ENCODE peak calls at places on chromosomes 12 and 14, in nine cellular contexts. M, L, A, B, G, K, N, R and W are unnamed samples.

GRCh38 chr12:120224304-120225199 is 23.6 kb upstream of the RPLP0 start:
- DNase-seq in B (no peak), R (peak; percentile 56), L (no peak), M (no peak), G (peak; percentile 53), K (no peak), N (no peak), A (no peak), W (no peak)

GRCh38 chr12:3990356-3990975 is 117.3 kb upstream of the PARP11 start:
- DNase-seq in L (no peak), A (no peak), B (no peak), N (no peak), K (no peak), R (no peak), M (no peak), G (no peak), W (peak; percentile 55)

GRCh38 chr12:22299294-22299912 is 35.1 kb downstream of the ST8SIA1 start:
- DNase-seq in G (no peak), M (no peak), A (no peak), K (no peak), B (no peak), R (no peak), N (no peak), L (peak; percentile 39), W (peak; percentile 33)

GRCh38 chr14:64412237-64412636 is 24.1 kb downstream of the MTHFD1 start:
- DNase-seq in R (no peak), A (no peak), G (no peak), M (no peak), N (no peak), K (no peak), L (no peak), B (no peak), W (no peak)

GRCh38 chr12:46963977-46964376 is 115.4 kb upstream of the PCED1B start:
- DNase-seq in A (no peak), L (no peak), B (no peak), N (peak; percentile 65), K (no peak), R (peak; percentile 29), G (peak; percentile 79), M (no peak), W (no peak)

GRCh38 chr12:1605129-1606020 is 11.0 kb upstream of the FBXL14 start:
- DNase-seq in K (no peak), B (no peak), M (no peak), N (peak; percentile 88), L (peak; percentile 82), A (peak; percentile 63), G (peak; percentile 84), R (peak; percentile 85), W (peak; percentile 84)

GRCh38 chr12:52235822-52236291 is 2.8 kb downstream of the KRT7 start:
- DNase-seq in B (no peak), N (no peak), R (no peak), A (peak; percentile 85), M (no peak), L (peak; percentile 42), K (no peak), G (peak; percentile 59), W (no peak)

GRCh38 chr12:124379938-124380754 is 85.3 kb downstream of the RFLNA start:
- DNase-seq in B (no peak), A (no peak), K (no peak), R (peak; percentile 78), M (no peak), N (peak; percentile 92), L (peak; percentile 92), G (peak; percentile 75), W (peak; percentile 48)

GRCh38 chr12:69239922-69240624 is 704 bp downstream of the CPSF6 start:
- DNase-seq in N (peak; percentile 22), A (peak; percentile 60), L (peak; percentile 83), G (peak; percentile 54), R (peak; percentile 30), B (no peak), K (no peak), M (no peak), W (peak; percentile 81)

GRCh38 chr12:116233669-116234068 is 43.8 kb downstream of the MED13L start:
- DNase-seq in M (no peak), A (no peak), N (no peak), B (no peak), G (no peak), R (no peak), L (no peak), K (no peak), W (no peak)

GRCh38 chr12:101720118-101720517 is 19.1 kb downstream of the SYCP3 start:
- DNase-seq in K (no peak), G (no peak), M (no peak), N (no peak), L (no peak), A (no peak), R (no peak), B (no peak), W (no peak)

GRCh38 chr12:98868076-98868475 is 223.0 kb downstream of the APAF1 start:
- DNase-seq in G (no peak), M (no peak), K (no peak), R (no peak), B (no peak), A (no peak), N (no peak), L (no peak), W (no peak)

GRCh38 chr12:7899755-7900154 is 27.0 kb upstream of the SLC2A14 start:
- DNase-seq in M (no peak), G (no peak), L (no peak), A (no peak), B (no peak), K (peak; percentile 52), N (no peak), R (no peak), W (no peak)

DNA sequence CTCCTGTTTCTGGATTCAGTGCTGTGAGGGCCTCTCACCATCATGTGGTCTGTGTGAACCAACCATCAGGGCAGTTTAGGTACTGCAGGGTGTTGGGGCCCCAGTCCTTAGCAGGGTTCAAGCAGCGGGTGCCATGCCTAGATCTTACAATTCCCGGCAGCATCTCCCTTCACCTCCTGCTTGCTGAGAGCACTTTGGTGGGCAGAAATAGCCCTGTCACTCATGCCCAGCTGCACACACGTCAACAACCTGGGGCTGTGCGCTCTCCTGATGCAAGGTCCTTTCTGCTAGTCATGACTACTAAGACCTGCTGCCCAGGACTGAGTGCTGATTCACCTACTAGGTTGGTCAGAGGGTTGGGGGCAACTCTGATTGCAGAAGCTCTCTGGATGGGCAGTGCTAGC is 72.1 kb downstream of the NINJ2 start:
- DNase-seq in L (no peak), A (no peak), M (no peak), K (no peak), N (no peak), B (no peak), R (peak; percentile 80), G (no peak), W (no peak)
- TF ChIP-seq CTCF in L (peak; percentile 4), A (no peak), M (peak; percentile 13), K (no peak), N (peak; percentile 5), B (no peak), R (peak; percentile 57), G (no peak), W (peak; percentile 6)

DNA sequence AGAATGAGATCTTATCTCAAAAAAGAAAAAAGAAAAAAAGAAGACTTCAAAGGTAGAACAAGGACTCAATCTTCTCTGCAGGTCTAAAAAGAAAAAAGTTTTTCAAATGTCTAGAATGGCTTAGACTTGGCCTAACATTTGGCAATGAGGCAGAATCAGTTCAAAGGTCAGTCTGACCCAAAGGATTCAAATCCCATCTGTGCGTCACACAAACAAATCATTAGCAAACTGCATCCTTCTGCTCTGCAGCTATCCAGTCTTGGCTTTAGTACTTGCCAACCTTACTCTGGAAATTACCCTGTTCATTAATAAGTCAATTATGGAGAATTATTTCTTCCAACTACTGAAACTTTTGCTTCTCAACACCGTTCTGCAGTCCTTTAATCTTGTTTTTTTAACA is 3.1 kb downstream of the YAF2 start:
- DNase-seq in M (no peak), N (no peak), L (no peak), G (no peak), R (peak; percentile 42), B (no peak), K (no peak), A (no peak), W (no peak)
- H3K4me3 ChIP-seq in M (peak overlapping the region; percentile 26), N (no peak overlapping the region), L (no peak overlapping the region), G (no peak overlapping the region), R (peak overlapping the region; percentile 84), B (no peak overlapping the region), K (no peak overlapping the region), A (peak overlapping the region; percentile 4), W (no peak overlapping the region)

GRCh38 chr12:26767865-26768264 is 65.1 kb downstream of the ITPR2 start:
- DNase-seq in L (peak; percentile 40), N (no peak), M (no peak), A (no peak), G (no peak), K (no peak), R (no peak), B (no peak), W (no peak)

GRCh38 chr12:26770239-26771070 is 62.5 kb downstream of the ITPR2 start:
- DNase-seq in G (no peak), A (no peak), B (no peak), N (no peak), M (no peak), L (no peak), R (no peak), K (no peak), W (no peak)

GRCh38 chr12:26769611-26770010 is 63.4 kb downstream of the ITPR2 start:
- DNase-seq in G (no peak), K (no peak), R (no peak), A (no peak), N (no peak), B (no peak), M (no peak), L (no peak), W (no peak)

GRCh38 chr12:26768611-26769603 is 64.1 kb downstream of the ITPR2 start:
- DNase-seq in M (no peak), L (no peak), G (no peak), B (no peak), R (no peak), A (no peak), N (no peak), K (no peak), W (no peak)

DNA sequence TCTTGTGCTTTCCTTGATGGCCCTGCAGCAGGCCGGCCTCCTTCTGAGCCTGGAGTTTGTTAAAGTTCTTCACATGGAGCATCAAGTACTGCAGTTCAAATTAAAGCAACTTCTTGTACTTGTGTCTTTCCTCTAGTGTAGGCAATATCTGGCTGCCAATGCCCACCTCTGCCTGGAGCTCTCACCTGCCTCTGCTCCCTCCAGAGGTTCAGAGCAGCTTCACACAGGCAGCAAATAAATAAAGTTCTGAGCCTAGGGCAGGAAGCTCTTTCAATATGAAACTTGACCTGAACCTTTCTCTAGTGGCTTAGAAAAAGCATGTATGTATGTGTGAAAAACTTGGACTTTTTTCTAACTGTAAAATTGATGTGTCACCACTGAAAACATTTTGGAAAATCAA is 65.9 kb downstream of the ITPR2 start:
- DNase-seq in N (no peak), R (no peak), A (no peak), M (no peak), B (no peak), K (no peak), L (no peak), G (no peak), W (no peak)
- TF ChIP-seq CTCF in N (no peak), R (no peak), A (no peak), M (peak; percentile 24), B (no peak), K (no peak), L (no peak), G (no peak), W (peak; percentile 7)

DNA sequence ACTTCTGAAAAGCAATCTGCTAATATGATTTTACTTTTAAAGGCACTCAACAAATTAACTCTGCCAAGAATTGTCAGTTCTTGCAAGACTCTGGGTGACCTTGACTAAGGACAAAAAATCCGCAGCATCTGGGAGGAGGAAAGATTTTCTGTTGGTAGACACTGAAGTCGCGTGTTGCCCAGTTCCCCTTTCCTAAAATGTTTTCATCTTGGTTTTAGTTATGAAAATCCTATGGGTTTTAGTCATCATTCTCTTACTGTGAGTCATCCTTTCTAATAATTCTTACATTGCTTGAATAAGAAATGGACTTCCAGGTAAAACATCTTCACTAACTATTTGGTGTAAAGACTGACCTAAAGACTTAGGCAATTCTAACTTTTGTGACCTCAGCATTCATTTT is 9.1 kb downstream of the GSG1 start:
- DNase-seq in R (no peak), A (no peak), N (peak; percentile 63), K (no peak), L (peak; percentile 86), B (no peak), G (peak; percentile 53), M (no peak), W (no peak)
- H3K4me3 ChIP-seq in R (no peak overlapping the region), A (no peak overlapping the region), N (no peak overlapping the region), K (no peak overlapping the region), L (no peak overlapping the region), B (no peak overlapping the region), G (no peak overlapping the region), M (no peak overlapping the region), W (no peak overlapping the region)